ENCODE peak calls at places on chromosomes 1 and 21, in ten cellular contexts. V is transverse colon, X is SK-N-SH, H is stomach, Z is HCT116, R is K562, S is sigmoid colon, F is suprapubic skin, U is GM12878, L is HepG2. M is an unnamed sample.

GRCh38 chr1:116984406-116985160 is 17.0 kb upstream of the CD101 start:
- DNase-seq in H (no peak), R (no peak), L (no peak), Z (no peak), U (no peak), V (peak; percentile 23), X (no peak), F (no peak), S (peak; percentile 90), M (no peak)

GRCh38 chr1:39720094-39720999 is 18.3 kb upstream of the PPIE start:
- DNase-seq in X (peak; percentile 48), V (no peak), U (no peak), Z (peak; percentile 48), H (no peak), L (peak; percentile 51), R (peak; percentile 55), F (no peak), S (no peak), M (no peak)

GRCh38 chr21:44780767-44781459 is 20.7 kb downstream of the UBE2G2 start:
- DNase-seq in R (no peak), X (no peak), U (no peak), S (no peak), H (no peak), Z (no peak), V (no peak), F (no peak), L (no peak), M (no peak)

GRCh38 chr1:20476260-20477038 is 9.6 kb downstream of the CAMK2N1 start:
- DNase-seq in S (no peak), Z (no peak), V (peak; percentile 96), R (peak; percentile 69), L (peak; percentile 93), F (no peak), U (no peak), X (peak; percentile 92), H (peak; percentile 67), M (no peak)

GRCh38 chr1:95384570-95384969 is 150.6 kb downstream of the RWDD3 start:
- DNase-seq in U (no peak), Z (no peak), X (no peak), V (no peak), S (no peak), L (peak; percentile 24), H (no peak), F (no peak), R (peak; percentile 28), M (no peak)

GRCh38 chr1:169594391-169594790 is 8.1 kb upstream of the F5 start:
- DNase-seq in Z (no peak), H (no peak), S (no peak), V (no peak), X (no peak), U (peak; percentile 76), L (no peak), R (no peak), F (no peak), M (no peak)

GRCh38 chr1:175599212-175599681 is 144.1 kb downstream of the TNR start:
- DNase-seq in X (no peak), R (no peak), U (no peak), Z (no peak), V (peak; percentile 13), S (no peak), F (no peak), L (no peak), H (no peak), M (no peak)

GRCh38 chr1:94872771-94873495 is 52.8 kb downstream of the SLC44A3 start:
- DNase-seq in H (no peak), V (no peak), S (no peak), L (no peak), Z (no peak), R (no peak), U (no peak), X (no peak), F (no peak), M (no peak)

GRCh38 chr1:98205291-98206017 is 284.6 kb upstream of the DPYD start:
- DNase-seq in V (no peak), U (no peak), R (no peak), X (no peak), S (no peak), L (no peak), H (no peak), Z (no peak), F (no peak), M (no peak)

GRCh38 chr1:193013005-193013404 is 46.2 kb downstream of the UCHL5 start:
- DNase-seq in F (no peak), U (no peak), S (no peak), X (no peak), Z (no peak), H (no peak), V (no peak), R (no peak), L (no peak), M (no peak)

GRCh38 chr1:43522431-43522775 is 8.3 kb upstream of the PTPRF start:
- DNase-seq in L (no peak), X (no peak), R (no peak), V (no peak), S (no peak), F (no peak), U (no peak), H (no peak), Z (no peak), M (no peak)

GRCh38 chr1:15011160-15011559 is 142.4 kb upstream of the TMEM51 start:
- DNase-seq in S (no peak), L (no peak), Z (no peak), R (no peak), U (no peak), X (no peak), H (no peak), F (no peak), V (no peak), M (no peak)

GRCh38 chr1:15007368-15007767 is 146.2 kb upstream of the TMEM51 start:
- DNase-seq in V (no peak), X (no peak), F (no peak), R (no peak), Z (no peak), H (no peak), U (no peak), S (no peak), L (no peak), M (no peak)

GRCh38 chr1:15008783-15009709 is 144.5 kb upstream of the TMEM51 start:
- DNase-seq in R (no peak), S (no peak), F (no peak), U (no peak), V (no peak), X (no peak), H (no peak), Z (no peak), L (no peak), M (no peak)

GRCh38 chr1:15005116-15005515 is 148.4 kb upstream of the TMEM51 start:
- DNase-seq in L (no peak), F (no peak), X (no peak), V (no peak), U (no peak), R (no peak), S (no peak), Z (no peak), H (no peak), M (no peak)

GRCh38 chr1:15007842-15008241 is 145.7 kb upstream of the TMEM51 start:
- DNase-seq in H (no peak), L (no peak), R (no peak), V (no peak), U (no peak), S (no peak), Z (no peak), F (no peak), X (no peak), M (no peak)
- TF ChIP-seq POLR2AphosphoS5 in H (no peak), L (no peak), R (no peak), V (no peak), U (no peak), S (no peak), Z (no peak), F (no peak), X (no peak), M (no peak)

GRCh38 chr1:9419642-9420041 is 119.6 kb upstream of the SLC25A33 start:
- DNase-seq in F (no peak), H (no peak), V (no peak), S (no peak), L (no peak), X (no peak), Z (no peak), U (no peak), R (no peak), M (no peak)

GRCh38 chr1:9422921-9423505 is 116.3 kb upstream of the SLC25A33 start:
- DNase-seq in S (no peak), F (no peak), X (no peak), L (no peak), V (no peak), H (no peak), R (no peak), Z (no peak), U (no peak), M (no peak)

GRCh38 chr1:9421533-9421873 is 117.8 kb upstream of the SLC25A33 start:
- DNase-seq in Z (no peak), S (no peak), X (no peak), R (no peak), F (no peak), U (no peak), V (no peak), L (peak; percentile 63), H (no peak), M (no peak)

GRCh38 chr1:9422321-9422720 is 116.9 kb upstream of the SLC25A33 start:
- DNase-seq in U (no peak), R (no peak), S (no peak), H (no peak), F (no peak), V (no peak), X (no peak), L (no peak), Z (no peak), M (no peak)

GRCh38 chr1:9420835-9421532 is 118.3 kb upstream of the SLC25A33 start:
- DNase-seq in U (no peak), L (no peak), Z (no peak), H (no peak), F (no peak), V (no peak), R (no peak), S (no peak), X (no peak), M (no peak)
- H3K4me1 ChIP-seq in U (peaks cover 66% of the 10 kb centered on the region), L (peaks cover 37% of the 10 kb centered on the region), Z (peaks cover 5% of the 10 kb centered on the region), H (no peaks in the 10 kb centered on the region), F (peaks cover 3% of the 10 kb centered on the region), V (no peaks in the 10 kb centered on the region), R (no peaks in the 10 kb centered on the region), S (no peaks in the 10 kb centered on the region), X (no peaks in the 10 kb centered on the region), M (no peaks in the 10 kb centered on the region)

DNA sequence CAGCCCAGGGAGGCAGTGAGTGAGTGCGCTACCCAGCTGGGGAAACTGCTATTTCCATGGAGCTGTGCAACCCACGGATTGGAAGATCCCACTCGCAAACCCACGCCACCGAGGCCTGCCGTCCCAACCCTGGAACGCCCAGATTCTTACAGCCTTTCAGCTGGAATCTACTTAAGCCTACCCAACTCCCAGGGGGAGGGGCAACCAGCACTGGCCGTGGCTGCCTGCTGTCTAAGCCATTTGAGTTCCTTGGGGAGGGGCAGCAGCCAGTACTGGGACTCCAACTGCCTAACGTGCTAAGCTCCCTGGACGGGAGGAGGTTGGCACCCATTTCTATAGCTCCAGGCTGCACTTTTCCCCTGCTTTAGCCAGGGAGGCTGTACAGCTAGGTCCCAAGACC is 27.1 kb upstream of the ZNF669 start:
- DNase-seq in H (no peak), X (no peak), U (no peak), S (no peak), L (no peak), R (no peak), V (no peak), Z (no peak), F (no peak), M (no peak)
- H3K9me3 ChIP-seq in H (peaks cover 64% of the 10 kb centered on the region), X (no peaks in the 10 kb centered on the region), U (peaks cover 11% of the 10 kb centered on the region), S (peaks cover 2% of the 10 kb centered on the region), L (peaks cover 26% of the 10 kb centered on the region), R (no peaks in the 10 kb centered on the region), V (peaks cover 35% of the 10 kb centered on the region), Z (peaks cover 16% of the 10 kb centered on the region), F (peaks cover 17% of the 10 kb centered on the region), M (no peaks in the 10 kb centered on the region)

GRCh38 chr1:41783189-41783639 is 135.5 kb downstream of the HIVEP3 start:
- DNase-seq in H (no peak), Z (peak; percentile 79), U (no peak), R (no peak), L (no peak), X (no peak), S (no peak), V (no peak), F (no peak), M (peak; percentile 69)
- TF ChIP-seq POLR2AphosphoS5 in H (no peak), Z (no peak), U (no peak), R (no peak), L (no peak), X (peak; percentile 75), S (no peak), V (no peak), F (no peak), M (peak; percentile 84)